ENCODE peak calls at places on chromosomes 4 and X, in nine cellular contexts. One of them, this sample, is unnamed.

GRCh38 chrX:68894142-68894512 is 65.3 kb downstream of the EFNB1 start:
- DNase-seq in GM12891: no peak
- DNase-seq in endothelial cell of umbilical vein: peak
- DNase-seq in upper lobe of left lung: peak
- DNase-seq in HCT116: no peak
- DNase-seq in breast epithelium: no peak
- DNase-seq in sigmoid colon: no peak
- DNase-seq in K562: no peak
- DNase-seq in transverse colon: no peak
- DNase-seq in this sample: no peak

GRCh38 chr4:101187837-101188236 is 159.5 kb downstream of the PPP3CA start:
- DNase-seq in GM12891: no peak
- DNase-seq in endothelial cell of umbilical vein: peak
- DNase-seq in upper lobe of left lung: no peak
- DNase-seq in HCT116: no peak
- DNase-seq in breast epithelium: no peak
- DNase-seq in sigmoid colon: no peak
- DNase-seq in K562: no peak
- DNase-seq in transverse colon: no peak
- DNase-seq in this sample: no peak

GRCh38 chr4:30716158-30716557 is 4.0 kb upstream of the PCDH7 start:
- DNase-seq in GM12891: no peak
- DNase-seq in endothelial cell of umbilical vein: peak
- DNase-seq in upper lobe of left lung: no peak
- DNase-seq in HCT116: peak
- DNase-seq in breast epithelium: no peak
- DNase-seq in sigmoid colon: no peak
- DNase-seq in K562: no peak
- DNase-seq in transverse colon: no peak
- DNase-seq in this sample: no peak

GRCh38 chr4:137526681-137527080 is 5.6 kb downstream of the PCDH18 start:
- DNase-seq in GM12891: no peak
- DNase-seq in endothelial cell of umbilical vein: no peak
- DNase-seq in upper lobe of left lung: no peak
- DNase-seq in HCT116: no peak
- DNase-seq in breast epithelium: no peak
- DNase-seq in sigmoid colon: no peak
- DNase-seq in K562: no peak
- DNase-seq in transverse colon: no peak
- DNase-seq in this sample: no peak

GRCh38 chr4:15250021-15250441 is 177.8 kb upstream of the C1QTNF7 start:
- DNase-seq in GM12891: no peak
- DNase-seq in endothelial cell of umbilical vein: no peak
- DNase-seq in upper lobe of left lung: no peak
- DNase-seq in HCT116: no peak
- DNase-seq in breast epithelium: no peak
- DNase-seq in sigmoid colon: no peak
- DNase-seq in K562: no peak
- DNase-seq in transverse colon: no peak
- DNase-seq in this sample: no peak

GRCh38 chr4:81504685-81505598 is 33.2 kb upstream of the RASGEF1B start:
- DNase-seq in GM12891: no peak
- DNase-seq in endothelial cell of umbilical vein: peak
- DNase-seq in upper lobe of left lung: no peak
- DNase-seq in HCT116: no peak
- DNase-seq in breast epithelium: no peak
- DNase-seq in sigmoid colon: peak
- DNase-seq in K562: no peak
- DNase-seq in transverse colon: peak
- DNase-seq in this sample: peak

GRCh38 chr4:15149842-15150592 is 147.7 kb downstream of the CPEB2 start:
- DNase-seq in GM12891: no peak
- DNase-seq in endothelial cell of umbilical vein: peak
- DNase-seq in upper lobe of left lung: peak
- DNase-seq in HCT116: peak
- DNase-seq in breast epithelium: peak
- DNase-seq in sigmoid colon: peak
- DNase-seq in K562: peak
- DNase-seq in transverse colon: peak
- DNase-seq in this sample: peak

GRCh38 chrX:128035318-128035717 is 16.9 kb downstream of the ACTRT1 start:
- DNase-seq in GM12891: no peak
- DNase-seq in endothelial cell of umbilical vein: peak
- DNase-seq in upper lobe of left lung: no peak
- DNase-seq in HCT116: no peak
- DNase-seq in breast epithelium: no peak
- DNase-seq in sigmoid colon: no peak
- DNase-seq in K562: no peak
- DNase-seq in transverse colon: no peak
- DNase-seq in this sample: no peak

GRCh38 chrX:25144043-25144940 is 128.5 kb upstream of the ARX start:
- DNase-seq in GM12891: no peak
- DNase-seq in endothelial cell of umbilical vein: peak
- DNase-seq in upper lobe of left lung: no peak
- DNase-seq in HCT116: peak
- DNase-seq in breast epithelium: peak
- DNase-seq in sigmoid colon: peak
- DNase-seq in K562: peak
- DNase-seq in transverse colon: peak
- DNase-seq in this sample: no peak

GRCh38 chr4:141614878-141615586 is 21.4 kb upstream of the IL15 start:
- DNase-seq in GM12891: no peak
- DNase-seq in endothelial cell of umbilical vein: peak
- DNase-seq in upper lobe of left lung: peak
- DNase-seq in HCT116: no peak
- DNase-seq in breast epithelium: no peak
- DNase-seq in sigmoid colon: no peak
- DNase-seq in K562: no peak
- DNase-seq in transverse colon: no peak
- DNase-seq in this sample: no peak

GRCh38 chrX:103343105-103343504 is 13.1 kb downstream of the TCEAL7 start:
- DNase-seq in GM12891: no peak
- DNase-seq in endothelial cell of umbilical vein: peak
- DNase-seq in upper lobe of left lung: no peak
- DNase-seq in HCT116: peak
- DNase-seq in breast epithelium: no peak
- DNase-seq in sigmoid colon: no peak
- DNase-seq in K562: peak
- DNase-seq in transverse colon: peak
- DNase-seq in this sample: no peak

GRCh38 chrX:134692990-134693389 is 34.7 kb upstream of the PLAC1 start:
- DNase-seq in GM12891: no peak
- DNase-seq in endothelial cell of umbilical vein: peak
- DNase-seq in upper lobe of left lung: no peak
- DNase-seq in HCT116: no peak
- DNase-seq in breast epithelium: no peak
- DNase-seq in sigmoid colon: no peak
- DNase-seq in K562: no peak
- DNase-seq in transverse colon: no peak
- DNase-seq in this sample: no peak

GRCh38 chr4:186728631-186729271 is 5.1 kb upstream of the FAT1 start:
- DNase-seq in GM12891: no peak
- DNase-seq in endothelial cell of umbilical vein: no peak
- DNase-seq in upper lobe of left lung: no peak
- DNase-seq in HCT116: peak
- DNase-seq in breast epithelium: no peak
- DNase-seq in sigmoid colon: no peak
- DNase-seq in K562: no peak
- DNase-seq in transverse colon: no peak
- DNase-seq in this sample: no peak
- TF ChIP-seq POLR2A in GM12891: no peak
- TF ChIP-seq POLR2A in endothelial cell of umbilical vein: no peak
- TF ChIP-seq POLR2A in upper lobe of left lung: no peak
- TF ChIP-seq POLR2A in HCT116: no peak
- TF ChIP-seq POLR2A in breast epithelium: no peak
- TF ChIP-seq POLR2A in sigmoid colon: no peak
- TF ChIP-seq POLR2A in K562: no peak
- TF ChIP-seq POLR2A in transverse colon: no peak
- TF ChIP-seq POLR2A in this sample: no peak

GRCh38 chr4:105023668-105024055 is 123.0 kb upstream of the TET2 start:
- DNase-seq in GM12891: no peak
- DNase-seq in endothelial cell of umbilical vein: no peak
- DNase-seq in upper lobe of left lung: no peak
- DNase-seq in HCT116: no peak
- DNase-seq in breast epithelium: no peak
- DNase-seq in sigmoid colon: no peak
- DNase-seq in K562: no peak
- DNase-seq in transverse colon: no peak
- DNase-seq in this sample: no peak

GRCh38 chr4:105025263-105026017 is 121.2 kb upstream of the TET2 start:
- DNase-seq in GM12891: no peak
- DNase-seq in endothelial cell of umbilical vein: no peak
- DNase-seq in upper lobe of left lung: no peak
- DNase-seq in HCT116: no peak
- DNase-seq in breast epithelium: no peak
- DNase-seq in sigmoid colon: no peak
- DNase-seq in K562: no peak
- DNase-seq in transverse colon: no peak
- DNase-seq in this sample: no peak

DNA sequence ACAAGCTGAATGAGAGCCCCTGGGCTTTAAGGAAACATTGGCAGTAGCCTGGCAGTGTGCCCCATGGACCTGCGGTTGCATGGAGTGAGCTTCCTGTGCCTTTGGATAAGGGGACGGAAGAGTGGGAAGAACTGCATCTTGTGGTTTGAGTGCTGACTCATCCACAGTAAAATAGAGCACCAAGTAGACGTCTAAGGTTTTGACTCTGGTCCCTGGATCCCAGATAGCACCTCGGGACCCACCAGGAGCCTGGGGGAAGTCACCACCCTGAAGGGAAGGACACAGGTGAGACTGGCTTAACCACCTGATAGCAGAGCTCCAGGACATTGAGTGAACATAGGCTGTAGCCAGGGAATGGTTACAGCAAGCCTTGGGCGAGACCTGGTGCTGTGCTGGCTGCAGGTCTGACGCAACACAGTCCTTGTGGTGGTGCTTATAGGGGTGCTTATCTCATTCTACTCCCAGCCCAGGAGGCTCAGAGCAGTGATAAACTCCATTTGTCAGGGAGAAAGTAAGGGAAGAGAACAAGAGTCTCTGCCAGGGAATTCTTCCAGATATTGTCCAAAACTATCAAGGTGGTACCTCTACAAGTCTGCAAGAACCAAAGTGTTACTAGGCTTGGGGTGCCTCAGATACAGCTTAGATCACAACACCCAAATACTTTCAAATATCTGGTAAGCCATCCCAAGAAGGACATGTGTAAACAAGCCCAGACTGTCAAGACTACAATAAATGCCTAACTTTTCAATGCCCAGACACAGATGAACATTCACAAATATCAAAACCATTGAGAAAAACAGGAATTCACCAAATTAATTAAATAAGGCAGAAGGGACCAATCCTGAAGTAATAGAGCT is 123.6 kb upstream of the TET2 start:
- DNase-seq in GM12891: no peak
- DNase-seq in endothelial cell of umbilical vein: no peak
- DNase-seq in upper lobe of left lung: no peak
- DNase-seq in HCT116: peak
- DNase-seq in breast epithelium: no peak
- DNase-seq in sigmoid colon: no peak
- DNase-seq in K562: no peak
- DNase-seq in transverse colon: no peak
- DNase-seq in this sample: no peak
- TF ChIP-seq POLR2AphosphoS5 in GM12891: no peak
- TF ChIP-seq POLR2AphosphoS5 in endothelial cell of umbilical vein: no peak
- TF ChIP-seq POLR2AphosphoS5 in upper lobe of left lung: peak
- TF ChIP-seq POLR2AphosphoS5 in HCT116: no peak
- TF ChIP-seq POLR2AphosphoS5 in breast epithelium: no peak
- TF ChIP-seq POLR2AphosphoS5 in sigmoid colon: no peak
- TF ChIP-seq POLR2AphosphoS5 in K562: no peak
- TF ChIP-seq POLR2AphosphoS5 in transverse colon: no peak
- TF ChIP-seq POLR2AphosphoS5 in this sample: no peak

DNA sequence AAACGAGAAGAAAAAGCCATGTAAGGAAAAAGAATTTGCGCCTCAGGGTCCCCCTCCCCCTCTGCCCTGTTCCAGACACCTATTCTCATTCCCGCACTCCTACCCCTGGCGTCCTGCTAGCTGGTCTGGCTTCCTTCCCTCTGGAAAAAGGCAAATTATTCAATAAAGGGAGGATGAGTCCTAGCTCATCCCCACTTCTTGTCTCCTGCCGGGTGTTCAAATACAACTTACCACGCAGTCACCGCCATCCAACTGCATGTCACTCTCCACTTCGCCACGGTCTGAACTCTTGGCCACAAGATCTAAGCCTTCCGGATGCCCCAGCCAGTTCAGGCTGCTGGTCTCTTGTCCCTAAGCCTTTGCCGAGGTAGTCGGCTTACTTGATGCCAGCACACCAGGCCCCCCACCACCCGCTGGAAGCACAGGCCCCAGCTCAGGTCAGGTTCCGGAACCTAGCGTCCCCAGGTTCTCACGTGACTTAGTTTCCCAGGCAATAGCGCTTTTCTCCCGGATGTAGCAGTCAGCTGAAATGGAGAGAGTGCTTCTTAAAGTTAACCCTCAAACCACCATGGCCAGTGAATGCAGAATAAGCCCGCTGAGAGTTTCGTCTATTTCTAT is 209.6 kb upstream of the SPIN4 start:
- DNase-seq in GM12891: peak
- DNase-seq in endothelial cell of umbilical vein: peak
- DNase-seq in upper lobe of left lung: peak
- DNase-seq in HCT116: peak
- DNase-seq in breast epithelium: peak
- DNase-seq in sigmoid colon: peak
- DNase-seq in K562: peak
- DNase-seq in transverse colon: peak
- DNase-seq in this sample: peak
- TF ChIP-seq POLR2A in GM12891: peak
- TF ChIP-seq POLR2A in endothelial cell of umbilical vein: no peak
- TF ChIP-seq POLR2A in upper lobe of left lung: peak
- TF ChIP-seq POLR2A in HCT116: peak
- TF ChIP-seq POLR2A in breast epithelium: no peak
- TF ChIP-seq POLR2A in sigmoid colon: no peak
- TF ChIP-seq POLR2A in K562: peak
- TF ChIP-seq POLR2A in transverse colon: no peak
- TF ChIP-seq POLR2A in this sample: no peak

DNA sequence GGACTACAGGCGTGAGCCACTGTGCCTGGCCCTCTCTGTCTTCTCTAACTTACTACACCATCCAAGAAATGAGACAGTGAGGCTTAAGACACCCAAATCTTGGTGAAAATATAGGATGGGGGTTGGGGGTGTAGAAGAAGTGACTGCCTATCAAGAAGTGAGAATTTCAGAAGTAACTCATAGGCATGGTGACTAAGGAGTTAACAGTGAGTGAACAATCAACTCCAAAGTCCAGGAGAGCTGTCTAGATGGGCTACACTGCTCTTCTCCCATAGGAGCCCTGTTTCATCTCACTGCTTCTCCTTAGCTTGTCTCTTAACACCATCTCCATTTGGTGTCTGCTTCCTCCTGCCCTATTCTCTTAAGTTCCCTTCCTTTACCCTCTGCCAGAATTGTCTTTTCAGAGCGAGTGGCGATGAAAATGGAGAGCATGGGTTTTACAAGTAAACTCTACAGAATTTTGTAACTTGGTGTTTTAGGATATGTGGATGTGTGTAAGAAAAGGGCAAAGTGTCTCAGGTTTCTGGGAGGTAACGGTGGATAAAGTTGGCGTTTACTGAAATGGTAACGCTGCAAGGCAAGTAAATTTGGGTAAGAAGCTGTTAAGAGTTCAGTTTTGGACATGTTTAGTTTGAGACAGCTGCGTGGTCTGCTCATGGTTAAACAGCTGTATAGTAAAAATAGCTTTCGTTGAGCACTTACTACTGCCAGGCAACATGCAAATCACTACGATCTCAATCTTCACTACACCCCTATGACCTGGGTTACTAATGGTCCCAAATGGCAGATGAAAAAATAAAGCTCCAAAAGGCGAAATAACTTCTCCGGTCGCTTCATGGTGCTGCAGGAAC is 22.5 kb downstream of the FABP2 start:
- DNase-seq in GM12891: no peak
- DNase-seq in endothelial cell of umbilical vein: peak
- DNase-seq in upper lobe of left lung: no peak
- DNase-seq in HCT116: no peak
- DNase-seq in breast epithelium: no peak
- DNase-seq in sigmoid colon: no peak
- DNase-seq in K562: peak
- DNase-seq in transverse colon: no peak
- DNase-seq in this sample: no peak
- TF ChIP-seq POLR2AphosphoS5 in GM12891: no peak
- TF ChIP-seq POLR2AphosphoS5 in endothelial cell of umbilical vein: peak
- TF ChIP-seq POLR2AphosphoS5 in upper lobe of left lung: no peak
- TF ChIP-seq POLR2AphosphoS5 in HCT116: no peak
- TF ChIP-seq POLR2AphosphoS5 in breast epithelium: no peak
- TF ChIP-seq POLR2AphosphoS5 in sigmoid colon: no peak
- TF ChIP-seq POLR2AphosphoS5 in K562: no peak
- TF ChIP-seq POLR2AphosphoS5 in transverse colon: no peak
- TF ChIP-seq POLR2AphosphoS5 in this sample: no peak

This sample was measured in spleen.